ENCODE peak calls at places on chromosome 10, in eight cellular contexts. One of them, this sample, is unnamed.

GRCh38 chr10:48476279-48476982 is 128.4 kb downstream of the ARHGAP22 start:
- DNase-seq in K562: no peak
- DNase-seq in retinal pigment epithelial cell: no peak
- DNase-seq in AG04449: no peak
- DNase-seq in heart right ventricle: no peak
- DNase-seq in SJCRH30: peak; percentile 86
- DNase-seq in AG04450: no peak
- DNase-seq in H7: no peak
- DNase-seq in this sample: peak; percentile 72

GRCh38 chr10:119657725-119658124 is 6.5 kb downstream of the BAG3 start:
- DNase-seq in K562: no peak
- DNase-seq in retinal pigment epithelial cell: no peak
- DNase-seq in AG04449: no peak
- DNase-seq in heart right ventricle: no peak
- DNase-seq in SJCRH30: no peak
- DNase-seq in AG04450: no peak
- DNase-seq in H7: no peak
- DNase-seq in this sample: no peak

GRCh38 chr10:125424191-125424847 is 258.6 kb downstream of the TEX36 start:
- DNase-seq in K562: no peak
- DNase-seq in retinal pigment epithelial cell: no peak
- DNase-seq in AG04449: no peak
- DNase-seq in heart right ventricle: no peak
- DNase-seq in SJCRH30: no peak
- DNase-seq in AG04450: no peak
- DNase-seq in H7: no peak
- DNase-seq in this sample: no peak

GRCh38 chr10:129525408-129525807 is 58.4 kb downstream of the MGMT start:
- DNase-seq in K562: no peak
- DNase-seq in retinal pigment epithelial cell: peak; percentile 44
- DNase-seq in AG04449: no peak
- DNase-seq in heart right ventricle: no peak
- DNase-seq in SJCRH30: no peak
- DNase-seq in AG04450: peak; percentile 24
- DNase-seq in H7: no peak
- DNase-seq in this sample: no peak

GRCh38 chr10:86851329-86852207 is 95.1 kb downstream of the BMPR1A start:
- DNase-seq in K562: no peak
- DNase-seq in retinal pigment epithelial cell: no peak
- DNase-seq in AG04449: peak; percentile 72
- DNase-seq in heart right ventricle: no peak
- DNase-seq in SJCRH30: no peak
- DNase-seq in AG04450: peak; percentile 74
- DNase-seq in H7: no peak
- DNase-seq in this sample: peak; percentile 30

GRCh38 chr10:69572159-69573055 is 815 bp downstream of the NEUROG3 start:
- DNase-seq in K562: no peak
- DNase-seq in retinal pigment epithelial cell: no peak
- DNase-seq in AG04449: no peak
- DNase-seq in heart right ventricle: no peak
- DNase-seq in SJCRH30: no peak
- DNase-seq in AG04450: no peak
- DNase-seq in H7: peak; percentile 73
- DNase-seq in this sample: peak; percentile 79

GRCh38 chr10:132920101-132920925 is 22.1 kb downstream of the CFAP46 start:
- DNase-seq in K562: no peak
- DNase-seq in retinal pigment epithelial cell: no peak
- DNase-seq in AG04449: no peak
- DNase-seq in heart right ventricle: no peak
- DNase-seq in SJCRH30: no peak
- DNase-seq in AG04450: no peak
- DNase-seq in H7: no peak
- DNase-seq in this sample: no peak

GRCh38 chr10:91551856-91552255 is 81.0 kb downstream of the PPP1R3C start:
- DNase-seq in K562: peak; percentile 62
- DNase-seq in retinal pigment epithelial cell: peak; percentile 8
- DNase-seq in AG04449: no peak
- DNase-seq in heart right ventricle: peak; percentile 38
- DNase-seq in SJCRH30: peak; percentile 51
- DNase-seq in AG04450: peak; percentile 34
- DNase-seq in H7: peak; percentile 75
- DNase-seq in this sample: no peak

GRCh38 chr10:69575164-69575722 is 2.0 kb upstream of the NEUROG3 start:
- DNase-seq in K562: no peak
- DNase-seq in retinal pigment epithelial cell: no peak
- DNase-seq in AG04449: no peak
- DNase-seq in heart right ventricle: no peak
- DNase-seq in SJCRH30: no peak
- DNase-seq in AG04450: no peak
- DNase-seq in H7: no peak
- DNase-seq in this sample: no peak

GRCh38 chr10:107576746-107577145 is 412.2 kb upstream of the SORCS1 start:
- DNase-seq in K562: no peak
- DNase-seq in retinal pigment epithelial cell: peak; percentile 76
- DNase-seq in AG04449: no peak
- DNase-seq in heart right ventricle: no peak
- DNase-seq in SJCRH30: peak; percentile 80
- DNase-seq in AG04450: no peak
- DNase-seq in H7: no peak
- DNase-seq in this sample: no peak

GRCh38 chr10:102639527-102639926 is 4.8 kb upstream of the TRIM8 start:
- DNase-seq in K562: no peak
- DNase-seq in retinal pigment epithelial cell: no peak
- DNase-seq in AG04449: no peak
- DNase-seq in heart right ventricle: no peak
- DNase-seq in SJCRH30: no peak
- DNase-seq in AG04450: no peak
- DNase-seq in H7: no peak
- DNase-seq in this sample: no peak

GRCh38 chr10:101112799-101113594 is 18.1 kb upstream of the TLX1 start:
- DNase-seq in K562: no peak
- DNase-seq in retinal pigment epithelial cell: no peak
- DNase-seq in AG04449: no peak
- DNase-seq in heart right ventricle: no peak
- DNase-seq in SJCRH30: no peak
- DNase-seq in AG04450: no peak
- DNase-seq in H7: no peak
- DNase-seq in this sample: no peak

GRCh38 chr10:101113890-101114403 is 17.2 kb upstream of the TLX1 start:
- DNase-seq in K562: no peak
- DNase-seq in retinal pigment epithelial cell: no peak
- DNase-seq in AG04449: no peak
- DNase-seq in heart right ventricle: no peak
- DNase-seq in SJCRH30: no peak
- DNase-seq in AG04450: no peak
- DNase-seq in H7: no peak
- DNase-seq in this sample: no peak

GRCh38 chr10:101111547-101111946 is 19.6 kb upstream of the TLX1 start:
- DNase-seq in K562: no peak
- DNase-seq in retinal pigment epithelial cell: no peak
- DNase-seq in AG04449: no peak
- DNase-seq in heart right ventricle: no peak
- DNase-seq in SJCRH30: no peak
- DNase-seq in AG04450: no peak
- DNase-seq in H7: no peak
- DNase-seq in this sample: no peak

GRCh38 chr10:101107771-101108170 is 23.3 kb upstream of the TLX1 start:
- DNase-seq in K562: no peak
- DNase-seq in retinal pigment epithelial cell: no peak
- DNase-seq in AG04449: no peak
- DNase-seq in heart right ventricle: no peak
- DNase-seq in SJCRH30: no peak
- DNase-seq in AG04450: no peak
- DNase-seq in H7: no peak
- DNase-seq in this sample: no peak

DNA sequence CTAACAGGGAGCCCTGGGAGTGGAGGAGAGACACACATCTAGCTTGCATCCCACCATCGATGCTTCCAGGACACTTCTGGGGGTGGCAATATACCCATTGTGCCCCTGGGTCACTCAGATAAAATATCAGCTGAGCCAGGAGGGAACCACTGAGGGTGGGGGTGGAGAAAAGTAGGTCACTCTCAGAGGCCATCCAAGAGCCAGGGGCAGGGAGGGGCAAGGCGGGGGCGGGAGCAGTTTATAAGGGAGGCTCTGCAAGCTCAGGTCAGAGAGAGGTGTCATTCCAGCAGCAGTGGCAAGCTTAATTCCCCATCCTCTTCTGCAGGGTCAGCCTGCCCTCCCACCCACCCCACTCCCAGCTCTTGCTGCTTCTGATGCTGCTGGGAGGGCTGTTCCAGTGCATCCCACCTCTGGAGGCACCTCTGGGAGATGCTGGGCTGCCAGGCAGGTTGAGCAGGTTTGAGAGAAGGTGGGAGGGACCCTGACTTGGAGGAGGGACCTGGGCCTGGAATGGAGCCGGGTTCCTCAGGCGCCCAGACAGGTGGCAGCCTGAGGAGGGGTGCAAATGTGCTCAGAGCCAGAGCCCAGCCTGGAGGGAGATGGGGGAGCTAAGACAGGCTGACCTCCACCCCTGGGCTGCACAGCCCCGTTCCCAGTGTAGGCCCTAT is 20.1 kb upstream of the TLX1 start:
- DNase-seq in K562: no peak
- DNase-seq in retinal pigment epithelial cell: no peak
- DNase-seq in AG04449: no peak
- DNase-seq in heart right ventricle: no peak
- DNase-seq in SJCRH30: no peak
- DNase-seq in AG04450: no peak
- DNase-seq in H7: peak; percentile 65
- DNase-seq in this sample: no peak
- H3K4me3 ChIP-seq in K562: no peak overlapping the region
- H3K4me3 ChIP-seq in retinal pigment epithelial cell: no peak overlapping the region
- H3K4me3 ChIP-seq in AG04449: no peak overlapping the region
- H3K4me3 ChIP-seq in heart right ventricle: no peak overlapping the region
- H3K4me3 ChIP-seq in SJCRH30: no peak overlapping the region
- H3K4me3 ChIP-seq in AG04450: no peak overlapping the region
- H3K4me3 ChIP-seq in H7: no peak overlapping the region
- H3K4me3 ChIP-seq in this sample: no peak overlapping the region

DNA sequence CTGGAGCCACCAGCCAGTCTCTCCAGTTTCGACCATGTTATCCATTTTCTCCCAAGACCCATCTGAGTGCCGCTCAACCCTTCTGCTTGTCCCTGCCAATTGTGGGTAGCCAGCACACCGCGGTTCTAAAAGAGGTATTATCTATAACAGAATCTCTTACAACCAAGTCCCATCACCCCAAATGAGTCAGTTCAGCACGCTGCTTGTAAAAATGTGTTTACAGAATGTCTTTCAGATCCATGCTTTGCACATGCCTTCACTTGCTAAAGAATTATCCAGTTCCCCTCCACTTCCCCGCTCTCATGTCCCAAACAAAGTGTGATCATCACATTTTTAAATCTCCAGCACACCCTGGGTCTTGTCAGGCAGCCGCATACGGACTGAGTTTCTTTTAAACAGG is 29.6 kb upstream of the FGFR2 start:
- DNase-seq in K562: no peak
- DNase-seq in retinal pigment epithelial cell: no peak
- DNase-seq in AG04449: no peak
- DNase-seq in heart right ventricle: no peak
- DNase-seq in SJCRH30: no peak
- DNase-seq in AG04450: no peak
- DNase-seq in H7: no peak
- DNase-seq in this sample: no peak
- H3K4me3 ChIP-seq in K562: no peak overlapping the region
- H3K4me3 ChIP-seq in retinal pigment epithelial cell: no peak overlapping the region
- H3K4me3 ChIP-seq in AG04449: no peak overlapping the region
- H3K4me3 ChIP-seq in heart right ventricle: no peak overlapping the region
- H3K4me3 ChIP-seq in SJCRH30: peak overlapping the region; percentile 42
- H3K4me3 ChIP-seq in AG04450: no peak overlapping the region
- H3K4me3 ChIP-seq in H7: no peak overlapping the region
- H3K4me3 ChIP-seq in this sample: no peak overlapping the region

DNA sequence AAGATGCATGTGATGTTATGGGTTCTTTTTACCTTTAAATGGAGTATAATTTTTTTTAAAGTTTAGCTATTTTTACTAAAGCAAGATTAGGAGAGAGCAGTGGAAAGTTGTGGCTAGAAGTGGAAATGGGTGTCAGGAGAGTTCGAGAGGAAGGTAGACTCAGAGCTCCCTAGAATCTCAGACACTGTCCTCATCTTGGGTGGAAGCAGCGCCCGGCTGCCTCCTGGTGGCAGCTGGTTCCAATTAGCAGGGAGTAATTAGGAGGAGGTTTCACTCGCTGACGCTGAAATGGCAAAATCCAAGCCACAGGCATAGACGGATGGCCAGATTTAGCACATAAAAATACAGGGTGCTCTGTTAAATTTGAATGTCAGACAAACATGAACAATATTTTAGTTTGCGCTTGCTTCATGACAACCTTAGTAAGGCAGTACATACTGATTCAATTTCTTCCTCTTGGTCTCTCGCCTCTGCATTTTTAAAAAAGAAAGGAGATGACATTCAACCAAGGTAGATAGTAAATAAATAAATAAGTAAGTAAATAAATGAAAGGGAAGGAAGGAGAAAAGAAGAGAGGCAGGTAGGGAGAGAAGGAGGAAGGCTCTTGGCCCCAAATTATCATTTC is 58.5 kb downstream of the LGI1 start:
- DNase-seq in K562: peak; percentile 23
- DNase-seq in retinal pigment epithelial cell: no peak
- DNase-seq in AG04449: no peak
- DNase-seq in heart right ventricle: peak; percentile 56
- DNase-seq in SJCRH30: peak; percentile 45
- DNase-seq in AG04450: peak; percentile 7
- DNase-seq in H7: peak; percentile 50
- DNase-seq in this sample: peak; percentile 86
- H3K4me3 ChIP-seq in K562: no peak overlapping the region
- H3K4me3 ChIP-seq in retinal pigment epithelial cell: no peak overlapping the region
- H3K4me3 ChIP-seq in AG04449: no peak overlapping the region
- H3K4me3 ChIP-seq in heart right ventricle: no peak overlapping the region
- H3K4me3 ChIP-seq in SJCRH30: peak overlapping the region; percentile 24
- H3K4me3 ChIP-seq in AG04450: peak overlapping the region; percentile 4
- H3K4me3 ChIP-seq in H7: no peak overlapping the region
- H3K4me3 ChIP-seq in this sample: no peak overlapping the region

GRCh38 chr10:124089859-124090258 is 3.5 kb downstream of the CHST15 start:
- DNase-seq in K562: no peak
- DNase-seq in retinal pigment epithelial cell: no peak
- DNase-seq in AG04449: no peak
- DNase-seq in heart right ventricle: no peak
- DNase-seq in SJCRH30: no peak
- DNase-seq in AG04450: no peak
- DNase-seq in H7: no peak
- DNase-seq in this sample: no peak

GRCh38 chr10:124092270-124093075 is 925 bp downstream of the CHST15 start:
- DNase-seq in K562: no peak
- DNase-seq in retinal pigment epithelial cell: no peak
- DNase-seq in AG04449: no peak
- DNase-seq in heart right ventricle: peak; percentile 64
- DNase-seq in SJCRH30: peak; percentile 12
- DNase-seq in AG04450: no peak
- DNase-seq in H7: peak; percentile 95
- DNase-seq in this sample: peak; percentile 91

GRCh38 chr10:124091646-124092269 is 1.6 kb downstream of the CHST15 start:
- DNase-seq in K562: no peak
- DNase-seq in retinal pigment epithelial cell: no peak
- DNase-seq in AG04449: no peak
- DNase-seq in heart right ventricle: peak; percentile 52
- DNase-seq in SJCRH30: no peak
- DNase-seq in AG04450: no peak
- DNase-seq in H7: peak; percentile 90
- DNase-seq in this sample: peak; percentile 90

GRCh38 chr10:124088944-124089343 is 4.5 kb downstream of the CHST15 start:
- DNase-seq in K562: no peak
- DNase-seq in retinal pigment epithelial cell: no peak
- DNase-seq in AG04449: no peak
- DNase-seq in heart right ventricle: no peak
- DNase-seq in SJCRH30: no peak
- DNase-seq in AG04450: no peak
- DNase-seq in H7: no peak
- DNase-seq in this sample: no peak

GRCh38 chr10:124090630-124091209 is 2.7 kb downstream of the CHST15 start:
- DNase-seq in K562: no peak
- DNase-seq in retinal pigment epithelial cell: no peak
- DNase-seq in AG04449: no peak
- DNase-seq in heart right ventricle: no peak
- DNase-seq in SJCRH30: no peak
- DNase-seq in AG04450: no peak
- DNase-seq in H7: no peak
- DNase-seq in this sample: no peak
- H3K4me3 ChIP-seq in K562: no peak overlapping the region
- H3K4me3 ChIP-seq in retinal pigment epithelial cell: no peak overlapping the region
- H3K4me3 ChIP-seq in AG04449: no peak overlapping the region
- H3K4me3 ChIP-seq in heart right ventricle: peak overlapping the region; percentile 59
- H3K4me3 ChIP-seq in SJCRH30: no peak overlapping the region
- H3K4me3 ChIP-seq in AG04450: no peak overlapping the region
- H3K4me3 ChIP-seq in H7: no peak overlapping the region
- H3K4me3 ChIP-seq in this sample: no peak overlapping the region